ENCODE peak calls at places on chromosome 16, in five cellular contexts. One of them, this sample, is unnamed.

GRCh38 chr16:77402118-77402517 is 32.7 kb downstream of the ADAMTS18 start:
- DNase-seq in mesenchymal stem cell: no peak
- DNase-seq in H9: no peak
- DNase-seq in H1: no peak
- DNase-seq in trophoblast cell: no peak
- DNase-seq in this sample: no peak

GRCh38 chr16:51875834-51876725 is 670.9 kb downstream of the TOX3 start:
- DNase-seq in mesenchymal stem cell: peak
- DNase-seq in H9: peak
- DNase-seq in H1: no peak
- DNase-seq in trophoblast cell: no peak
- DNase-seq in this sample: no peak

GRCh38 chr16:84925092-84925772 is 86.1 kb downstream of the ZDHHC7 start:
- DNase-seq in mesenchymal stem cell: no peak
- DNase-seq in H9: peak
- DNase-seq in H1: peak
- DNase-seq in trophoblast cell: peak
- DNase-seq in this sample: no peak

GRCh38 chr16:68382296-68382718 is 66.0 kb downstream of the SMPD3 start:
- DNase-seq in mesenchymal stem cell: no peak
- DNase-seq in H9: peak
- DNase-seq in H1: no peak
- DNase-seq in trophoblast cell: no peak
- DNase-seq in this sample: no peak

GRCh38 chr16:72997141-72997542 is 50.8 kb downstream of the ZFHX3 start:
- DNase-seq in mesenchymal stem cell: peak
- DNase-seq in H9: no peak
- DNase-seq in H1: no peak
- DNase-seq in trophoblast cell: peak
- DNase-seq in this sample: no peak

GRCh38 chr16:4663756-4664465 is 29.5 kb upstream of the NUDT16L1 start:
- DNase-seq in mesenchymal stem cell: no peak
- DNase-seq in H9: no peak
- DNase-seq in H1: no peak
- DNase-seq in trophoblast cell: peak
- DNase-seq in this sample: no peak

GRCh38 chr16:15690296-15690695 is 40.3 kb downstream of the NDE1 start:
- DNase-seq in mesenchymal stem cell: no peak
- DNase-seq in H9: no peak
- DNase-seq in H1: no peak
- DNase-seq in trophoblast cell: no peak
- DNase-seq in this sample: no peak

GRCh38 chr16:85332175-85332574 is 219.9 kb upstream of the CIBAR2 start:
- DNase-seq in mesenchymal stem cell: no peak
- DNase-seq in H9: peak
- DNase-seq in H1: no peak
- DNase-seq in trophoblast cell: no peak
- DNase-seq in this sample: no peak

GRCh38 chr16:4787627-4788482 is at the start of gene SEPTIN12:
- DNase-seq in mesenchymal stem cell: no peak
- DNase-seq in H9: no peak
- DNase-seq in H1: no peak
- DNase-seq in trophoblast cell: no peak
- DNase-seq in this sample: no peak

GRCh38 chr16:69320731-69321073 is 9.6 kb downstream of the VPS4A start:
- DNase-seq in mesenchymal stem cell: no peak
- DNase-seq in H9: no peak
- DNase-seq in H1: no peak
- DNase-seq in trophoblast cell: no peak
- DNase-seq in this sample: no peak

GRCh38 chr16:85662976-85663830 is 25.6 kb downstream of the GINS2 start:
- DNase-seq in mesenchymal stem cell: no peak
- DNase-seq in H9: no peak
- DNase-seq in H1: no peak
- DNase-seq in trophoblast cell: no peak
- DNase-seq in this sample: no peak

GRCh38 chr16:85847681-85848601 is 48.4 kb downstream of the COX4I1 start:
- DNase-seq in mesenchymal stem cell: no peak
- DNase-seq in H9: no peak
- DNase-seq in H1: no peak
- DNase-seq in trophoblast cell: no peak
- DNase-seq in this sample: no peak

GRCh38 chr16:54285414-54286066 is 1.0 kb downstream of the IRX3 start:
- DNase-seq in mesenchymal stem cell: no peak
- DNase-seq in H9: peak
- DNase-seq in H1: no peak
- DNase-seq in trophoblast cell: no peak
- DNase-seq in this sample: peak

GRCh38 chr16:47058295-47059086 is 85.0 kb upstream of the DNAJA2 start:
- DNase-seq in mesenchymal stem cell: no peak
- DNase-seq in H9: no peak
- DNase-seq in H1: no peak
- DNase-seq in trophoblast cell: no peak
- DNase-seq in this sample: no peak

GRCh38 chr16:2764718-2765117 is 12.3 kb downstream of the SRRM2 start:
- DNase-seq in mesenchymal stem cell: no peak
- DNase-seq in H9: no peak
- DNase-seq in H1: no peak
- DNase-seq in trophoblast cell: no peak
- DNase-seq in this sample: no peak

GRCh38 chr16:88826070-88826840 is 14.5 kb upstream of the APRT start:
- DNase-seq in mesenchymal stem cell: no peak
- DNase-seq in H9: no peak
- DNase-seq in H1: no peak
- DNase-seq in trophoblast cell: no peak
- DNase-seq in this sample: no peak

GRCh38 chr16:87815567-87815966 is 49.8 kb upstream of the KLHDC4 start:
- DNase-seq in mesenchymal stem cell: no peak
- DNase-seq in H9: no peak
- DNase-seq in H1: no peak
- DNase-seq in trophoblast cell: no peak
- DNase-seq in this sample: no peak

GRCh38 chr16:23500212-23500865 is 10.0 kb downstream of the GGA2 start:
- DNase-seq in mesenchymal stem cell: no peak
- DNase-seq in H9: no peak
- DNase-seq in H1: no peak
- DNase-seq in trophoblast cell: no peak
- DNase-seq in this sample: no peak

GRCh38 chr16:88770459-88771293 is 14.3 kb downstream of the PIEZO1 start:
- DNase-seq in mesenchymal stem cell: peak
- DNase-seq in H9: peak
- DNase-seq in H1: peak
- DNase-seq in trophoblast cell: peak
- DNase-seq in this sample: peak

GRCh38 chr16:78762222-78762621 is 662.8 kb downstream of the WWOX start:
- DNase-seq in mesenchymal stem cell: no peak
- DNase-seq in H9: no peak
- DNase-seq in H1: no peak
- DNase-seq in trophoblast cell: no peak
- DNase-seq in this sample: no peak

GRCh38 chr16:84970447-84971127 is 40.7 kb downstream of the ZDHHC7 start:
- DNase-seq in mesenchymal stem cell: peak
- DNase-seq in H9: peak
- DNase-seq in H1: peak
- DNase-seq in trophoblast cell: peak
- DNase-seq in this sample: peak

GRCh38 chr16:46976550-46976949 is 3.1 kb upstream of the DNAJA2 start:
- DNase-seq in mesenchymal stem cell: no peak
- DNase-seq in H9: no peak
- DNase-seq in H1: no peak
- DNase-seq in trophoblast cell: no peak
- DNase-seq in this sample: no peak

GRCh38 chr16:9013508-9013864 is 49.8 kb upstream of the USP7 start:
- DNase-seq in mesenchymal stem cell: no peak
- DNase-seq in H9: no peak
- DNase-seq in H1: no peak
- DNase-seq in trophoblast cell: no peak
- DNase-seq in this sample: no peak

GRCh38 chr16:58264961-58265479 is 29.8 kb downstream of the PRSS54 start:
- DNase-seq in mesenchymal stem cell: peak
- DNase-seq in H9: no peak
- DNase-seq in H1: no peak
- DNase-seq in trophoblast cell: peak
- DNase-seq in this sample: no peak

GRCh38 chr16:76396977-76397376 is 119.8 kb downstream of the CNTNAP4 start:
- DNase-seq in mesenchymal stem cell: no peak
- DNase-seq in H9: no peak
- DNase-seq in H1: no peak
- DNase-seq in trophoblast cell: no peak
- DNase-seq in this sample: no peak

GRCh38 chr16:16131204-16131603 is 92.1 kb downstream of the ABCC6 start:
- DNase-seq in mesenchymal stem cell: no peak
- DNase-seq in H9: no peak
- DNase-seq in H1: no peak
- DNase-seq in trophoblast cell: no peak
- DNase-seq in this sample: no peak

GRCh38 chr16:57740423-57741071 is 5.0 kb downstream of the KATNB1 start:
- DNase-seq in mesenchymal stem cell: no peak
- DNase-seq in H9: peak
- DNase-seq in H1: no peak
- DNase-seq in trophoblast cell: no peak
- DNase-seq in this sample: no peak

GRCh38 chr16:84827131-84827574 is 7.4 kb downstream of the CRISPLD2 start:
- DNase-seq in mesenchymal stem cell: peak
- DNase-seq in H9: no peak
- DNase-seq in H1: no peak
- DNase-seq in trophoblast cell: peak
- DNase-seq in this sample: no peak

GRCh38 chr16:19884611-19885455 is at the start of gene GPRC5B:
- DNase-seq in mesenchymal stem cell: peak
- DNase-seq in H9: peak
- DNase-seq in H1: no peak
- DNase-seq in trophoblast cell: peak
- DNase-seq in this sample: no peak

GRCh38 chr16:85137323-85138072 is 25.2 kb upstream of the CIBAR2 start:
- DNase-seq in mesenchymal stem cell: peak
- DNase-seq in H9: no peak
- DNase-seq in H1: no peak
- DNase-seq in trophoblast cell: peak
- DNase-seq in this sample: no peak

GRCh38 chr16:58290861-58291260 is 4.0 kb downstream of the PRSS54 start:
- DNase-seq in mesenchymal stem cell: no peak
- DNase-seq in H9: no peak
- DNase-seq in H1: no peak
- DNase-seq in trophoblast cell: no peak
- DNase-seq in this sample: no peak

GRCh38 chr16:48904333-48904732 is 294.4 kb upstream of the N4BP1 start:
- DNase-seq in mesenchymal stem cell: no peak
- DNase-seq in H9: no peak
- DNase-seq in H1: no peak
- DNase-seq in trophoblast cell: no peak
- DNase-seq in this sample: no peak

GRCh38 chr16:48907906-48908634 is 298.1 kb upstream of the N4BP1 start:
- DNase-seq in mesenchymal stem cell: no peak
- DNase-seq in H9: no peak
- DNase-seq in H1: no peak
- DNase-seq in trophoblast cell: peak
- DNase-seq in this sample: no peak

GRCh38 chr16:48903054-48903453 is 293.1 kb upstream of the N4BP1 start:
- DNase-seq in mesenchymal stem cell: no peak
- DNase-seq in H9: peak
- DNase-seq in H1: no peak
- DNase-seq in trophoblast cell: no peak
- DNase-seq in this sample: no peak

GRCh38 chr16:48905632-48906031 is 295.7 kb upstream of the N4BP1 start:
- DNase-seq in mesenchymal stem cell: no peak
- DNase-seq in H9: no peak
- DNase-seq in H1: no peak
- DNase-seq in trophoblast cell: no peak
- DNase-seq in this sample: no peak

GRCh38 chr16:48906076-48906475 is 296.1 kb upstream of the N4BP1 start:
- DNase-seq in mesenchymal stem cell: no peak
- DNase-seq in H9: no peak
- DNase-seq in H1: no peak
- DNase-seq in trophoblast cell: no peak
- DNase-seq in this sample: peak
- H2BK12ac ChIP-seq in mesenchymal stem cell: no peak
- H2BK12ac ChIP-seq in H9: no peak
- H2BK12ac ChIP-seq in H1: no peak
- H2BK12ac ChIP-seq in trophoblast cell: no peak
- H2BK12ac ChIP-seq in this sample: no peak

GRCh38 chr16:81632392-81633146 is 146.5 kb upstream of the PLCG2 start:
- DNase-seq in mesenchymal stem cell: peak
- DNase-seq in H9: no peak
- DNase-seq in H1: no peak
- DNase-seq in trophoblast cell: no peak
- DNase-seq in this sample: no peak

GRCh38 chr16:81633147-81633619 is 145.9 kb upstream of the PLCG2 start:
- DNase-seq in mesenchymal stem cell: no peak
- DNase-seq in H9: peak
- DNase-seq in H1: no peak
- DNase-seq in trophoblast cell: no peak
- DNase-seq in this sample: no peak

GRCh38 chr16:81629896-81630631 is 149.0 kb upstream of the PLCG2 start:
- DNase-seq in mesenchymal stem cell: no peak
- DNase-seq in H9: no peak
- DNase-seq in H1: no peak
- DNase-seq in trophoblast cell: no peak
- DNase-seq in this sample: no peak

GRCh38 chr16:81629032-81629802 is 149.9 kb upstream of the PLCG2 start:
- DNase-seq in mesenchymal stem cell: no peak
- DNase-seq in H9: no peak
- DNase-seq in H1: no peak
- DNase-seq in trophoblast cell: no peak
- DNase-seq in this sample: no peak

DNA sequence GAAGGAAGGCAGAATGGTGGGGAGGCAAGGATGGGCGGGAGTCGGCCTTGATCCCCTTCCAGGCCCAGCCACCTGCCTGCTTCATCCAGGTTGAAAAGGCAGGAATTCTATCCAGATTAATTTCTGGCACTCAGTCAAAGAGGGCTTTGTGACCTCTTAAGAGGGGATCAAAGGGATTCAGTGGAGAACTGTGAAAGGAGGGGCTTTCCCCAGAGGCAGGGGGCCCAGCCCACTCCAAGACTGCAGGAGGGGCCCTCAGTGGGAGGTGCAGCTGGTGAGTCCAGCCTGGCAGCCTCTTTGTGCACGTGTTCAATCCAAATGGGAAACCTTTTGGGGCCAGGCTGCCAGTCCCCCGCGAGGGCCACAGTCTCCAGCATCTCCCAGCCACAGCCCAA is 148.5 kb upstream of the PLCG2 start:
- DNase-seq in mesenchymal stem cell: no peak
- DNase-seq in H9: no peak
- DNase-seq in H1: no peak
- DNase-seq in trophoblast cell: no peak
- DNase-seq in this sample: peak
- H2BK12ac ChIP-seq in mesenchymal stem cell: no peak
- H2BK12ac ChIP-seq in H9: no peak
- H2BK12ac ChIP-seq in H1: no peak
- H2BK12ac ChIP-seq in trophoblast cell: no peak
- H2BK12ac ChIP-seq in this sample: no peak

GRCh38 chr16:399278-400019 is 2.2 kb upstream of the DECR2 start:
- DNase-seq in mesenchymal stem cell: no peak
- DNase-seq in H9: no peak
- DNase-seq in H1: no peak
- DNase-seq in trophoblast cell: no peak
- DNase-seq in this sample: no peak
- H2BK12ac ChIP-seq in mesenchymal stem cell: no peak
- H2BK12ac ChIP-seq in H9: no peak
- H2BK12ac ChIP-seq in H1: no peak
- H2BK12ac ChIP-seq in trophoblast cell: no peak
- H2BK12ac ChIP-seq in this sample: no peak

GRCh38 chr16:17328971-17329370 is 141.8 kb downstream of the XYLT1 start:
- DNase-seq in mesenchymal stem cell: no peak
- DNase-seq in H9: no peak
- DNase-seq in H1: no peak
- DNase-seq in trophoblast cell: no peak
- DNase-seq in this sample: no peak
- H2BK12ac ChIP-seq in mesenchymal stem cell: no peak
- H2BK12ac ChIP-seq in H9: no peak
- H2BK12ac ChIP-seq in H1: no peak
- H2BK12ac ChIP-seq in trophoblast cell: no peak
- H2BK12ac ChIP-seq in this sample: no peak

This sample was measured in neuronal stem cell.